ENCODE peak calls at places on chromosomes 12 and 14, in five cellular contexts. J is DMS 273 treated with DMSO at 0.1 percent for 48 hours, M is stromal cell of bone marrow, H is neural crest cell, R is cardiac septum. Z is an unnamed sample.

GRCh38 chr14:68523994-68524725 is 268.7 kb downstream of the ZFP36L1 start:
- DNase-seq in J (no peak), R (no peak), H (no peak), M (no peak), Z (no peak)

GRCh38 chr14:38882533-38882932 is 220.5 kb downstream of the SEC23A start:
- DNase-seq in H (no peak), J (no peak), M (no peak), R (no peak), Z (peak; percentile 19)

GRCh38 chr14:104345316-104346111 is 207.1 kb downstream of the KIF26A start:
- DNase-seq in H (no peak), M (no peak), J (no peak), R (peak; percentile 51), Z (no peak)

GRCh38 chr14:104078031-104078455 is 7.5 kb upstream of the ASPG start:
- DNase-seq in M (peak; percentile 65), H (peak; percentile 89), J (peak; percentile 73), R (peak; percentile 88), Z (peak; percentile 80)

GRCh38 chr12:76914102-76914859 is 35.5 kb upstream of the CSRP2 start:
- DNase-seq in R (no peak), H (no peak), J (no peak), M (no peak), Z (no peak)

GRCh38 chr12:52539024-52539820 is 13.7 kb downstream of the KRT71 start:
- DNase-seq in M (peak; percentile 16), H (no peak), J (no peak), R (no peak), Z (no peak)

GRCh38 chr12:19129486-19130223 is at the start of gene PLEKHA5:
- DNase-seq in M (peak; percentile 45), J (peak; percentile 1), H (peak; percentile 62), R (peak; percentile 84), Z (peak; percentile 24)

GRCh38 chr12:10562306-10562933 is 51.0 kb downstream of the MAGOHB start:
- DNase-seq in M (peak; percentile 33), R (no peak), H (peak; percentile 9), J (no peak), Z (peak; percentile 7)

GRCh38 chr14:62778847-62779246 is 266.4 kb downstream of the KCNH5 start:
- DNase-seq in J (no peak), M (no peak), H (no peak), R (no peak), Z (no peak)

GRCh38 chr14:32648434-32648833 is 290.2 kb upstream of the NPAS3 start:
- DNase-seq in R (no peak), H (no peak), J (no peak), M (peak; percentile 49), Z (no peak)

GRCh38 chr12:460301-461230 is 827 bp downstream of the B4GALNT3 start:
- DNase-seq in M (no peak), H (peak; percentile 14), J (no peak), R (no peak), Z (no peak)

GRCh38 chr14:63686926-63687325 is 40.9 kb downstream of the SGPP1 start:
- DNase-seq in H (no peak), M (no peak), R (no peak), J (no peak), Z (no peak)

GRCh38 chr14:60590907-60591510 is 58.3 kb downstream of the SIX1 start:
- DNase-seq in R (no peak), H (no peak), M (peak; percentile 45), J (no peak), Z (no peak)

GRCh38 chr14:72075649-72076334 is 143.6 kb downstream of the RGS6 start:
- DNase-seq in M (no peak), R (no peak), H (no peak), J (no peak), Z (no peak)

GRCh38 chr14:62206456-62206855 is 444.2 kb downstream of the SNAPC1 start:
- DNase-seq in M (no peak), H (no peak), J (no peak), R (no peak), Z (no peak)

GRCh38 chr12:101803978-101804377 is 26.8 kb downstream of the GNPTAB start:
- DNase-seq in R (no peak), H (no peak), J (no peak), M (no peak), Z (no peak)

GRCh38 chr12:71291746-71292145 is 133.9 kb upstream of the TSPAN8 start:
- DNase-seq in H (no peak), M (no peak), J (no peak), R (no peak), Z (no peak)

GRCh38 chr12:92487138-92487485 is 215.7 kb upstream of the PLEKHG7 start:
- DNase-seq in H (no peak), M (no peak), J (no peak), R (no peak), Z (no peak)

GRCh38 chr12:109888179-109889020 is 8.1 kb upstream of the GLTP start:
- DNase-seq in M (peak; percentile 93), H (no peak), R (no peak), J (no peak), Z (no peak)

GRCh38 chr12:95790912-95791849 is 617 bp upstream of the NTN4 start:
- DNase-seq in J (no peak), R (no peak), M (no peak), H (peak; percentile 13), Z (no peak)

GRCh38 chr12:114405449-114406271 is at the start of gene TBX5:
- DNase-seq in H (no peak), J (no peak), M (no peak), R (no peak), Z (no peak)

GRCh38 chr12:116604151-116604550 is 45.0 kb downstream of the MAP1LC3B2 start:
- DNase-seq in H (no peak), J (no peak), M (no peak), R (no peak), Z (peak; percentile 86)